ENCODE peak calls at places on chromosomes 3 and 15, in seven cellular contexts. I is ovary, D is IMR-90, Z is HepG2, O is adrenal gland, J is HCT116, W is thyroid gland. T is an unnamed sample. For H3K9me3, the result is how much of the 10 kb centered on the place peaks cover.

GRCh38 chr3:185764168-185764988 is 60.5 kb downstream of the IGF2BP2 start:
- DNase-seq in D (peak), O (no peak), W (no peak), J (no peak), I (no peak), Z (no peak), T (no peak)

GRCh38 chr15:89666147-89666857 is 11.0 kb upstream of the KIF7 start:
- DNase-seq in D (no peak), O (peak), I (no peak), J (no peak), W (no peak), Z (no peak), T (no peak)

GRCh38 chr15:78976691-78977090 is 31.8 kb upstream of the CTSH start:
- DNase-seq in Z (no peak), I (no peak), O (no peak), D (no peak), W (no peak), J (no peak), T (no peak)

GRCh38 chr3:51500632-51501131 is 867 bp upstream of the DCAF1 start:
- DNase-seq in O (peak), D (no peak), I (peak), W (peak), Z (no peak), J (no peak), T (peak)

GRCh38 chr3:135143474-135143873 is 348.4 kb downstream of the EPHB1 start:
- DNase-seq in O (no peak), W (no peak), J (no peak), I (no peak), D (no peak), Z (no peak), T (no peak)

GRCh38 chr15:33226559-33227181 is 32.2 kb upstream of the FMN1 start:
- DNase-seq in I (no peak), Z (no peak), W (peak), D (no peak), J (peak), O (peak), T (peak)

GRCh38 chr3:171813897-171814460 is 3.7 kb upstream of the PLD1 start:
- DNase-seq in I (no peak), O (no peak), Z (no peak), J (no peak), D (no peak), W (no peak), T (no peak)

GRCh38 chr3:194296832-194297666 is 54.1 kb downstream of the CPN2 start:
- DNase-seq in J (peak), O (peak), W (peak), D (no peak), Z (peak), I (peak), T (no peak)

GRCh38 chr3:193857996-193858395 is 265.0 kb downstream of the OPA1 start:
- DNase-seq in W (peak), J (no peak), D (peak), O (no peak), Z (no peak), I (no peak), T (no peak)

GRCh38 chr3:173021547-173022185 is 119.4 kb downstream of the SPATA16 start:
- DNase-seq in I (no peak), W (no peak), O (no peak), D (no peak), J (no peak), Z (no peak), T (no peak)

GRCh38 chr3:174097686-174098085 is 700.1 kb downstream of the NLGN1 start:
- DNase-seq in D (no peak), O (no peak), Z (no peak), W (no peak), I (no peak), J (no peak), T (no peak)

GRCh38 chr15:65576669-65577068 is 34.3 kb downstream of the INTS14 start:
- DNase-seq in Z (no peak), I (no peak), O (no peak), D (peak), J (no peak), W (no peak), T (no peak)

GRCh38 chr3:195904364-195904763 is 4.0 kb downstream of the TNK2 start:
- DNase-seq in W (no peak), D (no peak), I (no peak), O (no peak), J (no peak), Z (no peak), T (no peak)

GRCh38 chr15:25170781-25171110 is 216.0 kb downstream of the SNRPN start:
- DNase-seq in I (no peak), J (no peak), W (no peak), O (peak), D (no peak), Z (no peak), T (no peak)

GRCh38 chr15:25173241-25174028 is 218.6 kb downstream of the SNRPN start:
- DNase-seq in D (no peak), Z (no peak), O (peak), J (no peak), I (peak), W (no peak), T (peak)

GRCh38 chr15:25171111-25171811 is 216.5 kb downstream of the SNRPN start:
- DNase-seq in I (peak), D (no peak), Z (no peak), W (peak), O (peak), J (no peak), T (peak)

GRCh38 chr15:25172691-25173090 is 217.9 kb downstream of the SNRPN start:
- DNase-seq in W (peak), O (peak), Z (no peak), J (no peak), I (no peak), D (no peak), T (peak)

DNA sequence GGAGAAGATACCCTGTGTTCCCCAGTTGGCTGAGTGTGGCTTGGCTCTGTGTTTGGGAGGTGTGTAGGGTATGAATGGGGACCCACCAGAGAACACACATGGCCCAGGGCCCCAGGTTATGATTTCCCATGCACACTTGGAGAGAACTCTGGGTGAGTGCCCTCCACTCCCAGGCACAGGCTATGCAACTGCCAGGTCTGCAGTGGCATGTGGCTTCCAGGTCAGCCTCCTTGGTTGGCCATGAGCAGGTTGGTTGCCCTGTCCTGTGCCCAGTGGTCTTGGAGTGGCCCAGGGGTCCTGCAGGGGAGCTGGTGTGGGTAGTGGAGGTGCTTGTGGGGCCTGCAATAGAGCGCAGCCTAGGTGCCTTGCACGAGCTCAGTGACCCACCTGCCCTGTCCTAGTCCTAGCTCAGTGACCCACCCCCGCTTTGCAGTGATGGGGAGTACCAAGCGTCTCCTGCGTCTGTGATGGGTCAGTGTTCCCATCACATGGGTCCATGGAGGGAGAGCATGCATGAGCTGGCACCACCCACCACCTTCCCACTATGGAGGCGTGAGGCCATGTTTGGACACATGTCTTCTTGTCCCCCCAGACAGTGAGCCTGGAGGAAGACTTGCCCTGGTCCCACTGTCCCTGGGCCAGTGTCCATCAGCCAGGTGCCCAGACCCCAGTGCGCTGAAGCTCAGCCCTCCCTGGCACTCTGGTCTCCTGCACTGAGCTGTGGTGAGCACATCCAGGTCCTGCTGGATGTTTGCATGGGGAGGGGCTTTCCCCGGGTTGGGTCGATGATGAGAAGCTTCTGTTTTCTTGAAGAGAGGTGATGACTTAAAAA is 217.3 kb downstream of the SNRPN start:
- DNase-seq in O (peak), Z (no peak), I (peak), D (no peak), W (peak), J (no peak), T (peak)
- H3K9me3 ChIP-seq in O (under half), Z (half or more), I (under half), D (under half), W (under half), J (under half), T (under half)

GRCh38 chr3:146153429-146153828 is 7.6 kb downstream of the PLOD2 start:
- DNase-seq in D (no peak), I (no peak), W (no peak), Z (no peak), J (no peak), O (no peak), T (no peak)

GRCh38 chr3:146155022-146155421 is 6.0 kb downstream of the PLOD2 start:
- DNase-seq in J (no peak), D (no peak), Z (no peak), W (no peak), O (no peak), I (no peak), T (no peak)

GRCh38 chr3:146156060-146156459 is 4.9 kb downstream of the PLOD2 start:
- DNase-seq in D (no peak), J (no peak), O (no peak), I (peak), W (peak), Z (no peak), T (no peak)

GRCh38 chr3:146154316-146154715 is 6.7 kb downstream of the PLOD2 start:
- DNase-seq in J (no peak), W (no peak), D (no peak), I (no peak), Z (no peak), O (no peak), T (no peak)

GRCh38 chr3:146152841-146153240 is 8.1 kb downstream of the PLOD2 start:
- DNase-seq in I (no peak), W (peak), J (no peak), O (no peak), Z (peak), D (no peak), T (no peak)
- TF ChIP-seq POLR2A in I (no peak), W (no peak), J (no peak), O (no peak), Z (no peak), D (no peak), T (no peak)

DNA sequence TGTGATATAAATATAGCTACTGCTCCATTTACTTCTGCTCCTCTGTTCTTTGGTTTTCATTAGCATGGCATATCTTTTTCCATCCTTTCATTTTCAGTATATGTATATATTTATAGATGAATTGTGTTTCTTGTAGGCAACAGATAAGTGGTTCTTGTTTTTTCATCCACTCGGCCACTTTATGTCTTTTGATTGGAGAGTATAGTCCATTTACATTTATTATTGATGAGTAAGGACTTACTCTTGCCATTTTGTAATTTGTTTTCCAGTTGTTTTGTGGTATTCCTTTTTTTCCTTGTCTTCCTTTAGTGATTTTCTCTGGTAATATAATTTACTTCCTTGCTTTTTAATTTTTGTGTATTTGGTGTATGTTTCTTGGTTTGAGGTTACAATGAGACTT is 26.8 kb upstream of the COPB2 start:
- DNase-seq in I (no peak), J (no peak), W (no peak), D (no peak), O (no peak), Z (no peak), T (no peak)
- H3K9me3 ChIP-seq in I (under half), J (under half), W (under half), D (under half), O (under half), Z (under half), T (under half)

GRCh38 chr3:188153949-188154757 is at the start of gene LPP:
- DNase-seq in J (no peak), D (peak), I (peak), O (peak), Z (peak), W (peak), T (peak)
- TF ChIP-seq POLR2A in J (peak), D (peak), I (no peak), O (no peak), Z (no peak), W (no peak), T (peak)

GRCh38 chr3:127247292-127247691 is 40.6 kb downstream of the PRR20G start:
- DNase-seq in W (no peak), D (no peak), O (no peak), Z (no peak), J (no peak), I (no peak), T (no peak)
- H3K9me3 ChIP-seq in W (under half), D (under half), O (under half), Z (under half), J (under half), I (under half), T (under half)

GRCh38 chr3:149364624-149365023 is 12.8 kb downstream of the TM4SF1 start:
- DNase-seq in O (no peak), I (no peak), Z (no peak), J (no peak), W (no peak), D (no peak), T (no peak)
- TF ChIP-seq POLR2A in O (no peak), I (no peak), Z (no peak), J (no peak), W (no peak), D (no peak), T (no peak)

GRCh38 chr15:59242649-59243048 is 36.0 kb downstream of the LDHAL6B start:
- DNase-seq in I (no peak), Z (no peak), W (no peak), D (no peak), J (no peak), O (no peak), T (no peak)

GRCh38 chr15:59247364-59247763 is 40.7 kb downstream of the LDHAL6B start:
- DNase-seq in D (peak), J (no peak), O (peak), W (peak), I (no peak), Z (peak), T (peak)

GRCh38 chr15:59244337-59244736 is 37.7 kb downstream of the LDHAL6B start:
- DNase-seq in J (no peak), D (no peak), I (no peak), W (no peak), Z (no peak), O (no peak), T (no peak)

GRCh38 chr15:59243622-59244021 is 37.0 kb downstream of the LDHAL6B start:
- DNase-seq in I (no peak), O (no peak), J (no peak), W (no peak), D (no peak), Z (no peak), T (no peak)

DNA sequence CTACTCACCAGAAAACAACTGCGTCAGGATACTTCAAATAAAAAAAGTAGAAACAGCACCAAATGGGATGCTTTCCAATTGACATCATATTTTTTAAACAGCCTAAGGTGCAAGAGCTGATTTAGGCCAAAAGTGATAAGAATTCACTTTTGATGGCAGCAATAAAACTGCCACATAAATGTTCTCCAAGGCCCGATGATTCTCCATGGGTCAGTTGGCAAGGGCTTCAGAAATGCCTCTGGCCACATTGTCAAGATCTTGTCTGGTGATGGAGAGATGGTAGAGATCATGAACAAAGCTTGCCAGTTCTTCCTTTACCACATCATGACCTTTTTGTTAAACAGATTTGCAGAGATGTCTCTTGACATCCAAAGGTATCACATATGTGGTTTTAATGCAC is 38.9 kb downstream of the LDHAL6B start:
- DNase-seq in Z (no peak), D (no peak), W (no peak), O (no peak), I (no peak), J (no peak), T (no peak)
- H3K9me3 ChIP-seq in Z (under half), D (under half), W (under half), O (under half), I (under half), J (under half), T (under half)

GRCh38 chr3:14678015-14678503 is 3.1 kb downstream of the C3orf20 start:
- DNase-seq in Z (peak), J (no peak), W (no peak), D (no peak), I (no peak), O (no peak), T (no peak)
- TF ChIP-seq POLR2A in Z (no peak), J (no peak), W (no peak), D (no peak), I (no peak), O (no peak), T (no peak)

GRCh38 chr15:25179673-25180511 is 225.1 kb downstream of the SNRPN start:
- DNase-seq in I (no peak), D (no peak), Z (no peak), W (no peak), O (no peak), J (no peak), T (no peak)

GRCh38 chr15:25181290-25182097 is 226.7 kb downstream of the SNRPN start:
- DNase-seq in Z (no peak), O (no peak), J (no peak), I (peak), W (no peak), D (no peak), T (peak)

GRCh38 chr15:25178835-25179672 is 224.3 kb downstream of the SNRPN start:
- DNase-seq in W (no peak), I (peak), O (no peak), D (no peak), Z (no peak), J (no peak), T (peak)

GRCh38 chr15:25182098-25182478 is 227.3 kb downstream of the SNRPN start:
- DNase-seq in Z (no peak), W (no peak), I (no peak), J (no peak), D (no peak), O (no peak), T (no peak)

GRCh38 chr15:25180606-25181289 is 226.0 kb downstream of the SNRPN start:
- DNase-seq in O (no peak), I (peak), J (no peak), W (no peak), D (no peak), Z (no peak), T (no peak)
- H3K9me3 ChIP-seq in O (under half), I (under half), J (under half), W (under half), D (half or more), Z (half or more), T (under half)

GRCh38 chr3:18946524-18946923 is 201.8 kb upstream of the KCNH8 start:
- DNase-seq in Z (peak), O (no peak), J (no peak), I (no peak), D (no peak), W (no peak), T (no peak)
- TF ChIP-seq POLR2A in Z (no peak), O (no peak), J (no peak), I (no peak), D (no peak), W (no peak), T (no peak)